ENCODE peak calls at places on chromosomes 4 and X, in four cellular contexts. T, O, Y and E are unnamed samples.

GRCh38 chr4:73208376-73208775 is 50.2 kb downstream of the ANKRD17 start:
- DNase-seq in O (no peak), T (no peak), Y (no peak), E (peak)

GRCh38 chr4:3862640-3863420 is 96.6 kb downstream of the ADRA2C start:
- DNase-seq in T (no peak), O (no peak), Y (peak), E (no peak)

GRCh38 chr4:89871211-89871610 is 23.4 kb upstream of the MMRN1 start:
- DNase-seq in O (no peak), Y (no peak), T (no peak), E (no peak)

GRCh38 chr4:109298279-109299010 is 4.0 kb downstream of the COL25A1 start:
- DNase-seq in Y (peak), T (peak), O (no peak), E (no peak)

GRCh38 chr4:127709456-127709855 is 20.7 kb upstream of the SLC25A31 start:
- DNase-seq in T (no peak), O (no peak), Y (no peak), E (no peak)

GRCh38 chr4:41420576-41420975 is 117.4 kb upstream of the LIMCH1 start:
- DNase-seq in T (no peak), Y (no peak), O (no peak), E (no peak)

GRCh38 chrX:101219840-101220191 is 230 bp downstream of the DRP2 start:
- DNase-seq in T (no peak), O (no peak), Y (no peak), E (peak)

GRCh38 chrX:133177202-133177601 is 41.0 kb downstream of the TFDP3 start:
- DNase-seq in O (no peak), T (no peak), Y (no peak), E (no peak)

GRCh38 chr4:48639816-48640215 is 140.3 kb downstream of the FRYL start:
- DNase-seq in O (no peak), T (no peak), Y (no peak), E (no peak)

GRCh38 chr4:54276633-54277426 is 47.7 kb downstream of the PDGFRA start:
- DNase-seq in T (no peak), O (no peak), Y (no peak), E (no peak)

GRCh38 chrX:140701480-140701879 is 8.1 kb upstream of the LINC00632 start:
- DNase-seq in T (peak), O (no peak), Y (peak), E (peak)

GRCh38 chr4:10285028-10285427 is 168.4 kb upstream of the WDR1 start:
- DNase-seq in Y (peak), O (no peak), T (no peak), E (no peak)

GRCh38 chrX:154333837-154334271 is 38.3 kb downstream of the TKTL1 start:
- DNase-seq in Y (no peak), O (no peak), T (no peak), E (no peak)

GRCh38 chr4:128338634-128339355 is 51.2 kb upstream of the PGRMC2 start:
- DNase-seq in Y (peak), O (no peak), T (peak), E (peak)

GRCh38 chrX:104913348-104913747 is 307.1 kb downstream of the TEX13A start:
- DNase-seq in O (peak), Y (peak), T (peak), E (no peak)

GRCh38 chrX:39174761-39175417 is 373.6 kb downstream of the MID1IP1 start:
- DNase-seq in O (no peak), T (no peak), Y (no peak), E (no peak)

GRCh38 chr4:139017861-139018260 is 2.3 kb downstream of the NOCT start:
- DNase-seq in O (no peak), Y (no peak), T (no peak), E (no peak)

GRCh38 chrX:100939336-100939735 is 10.6 kb upstream of the XKRX start:
- DNase-seq in O (no peak), Y (no peak), T (no peak), E (no peak)

GRCh38 chr4:10100734-10101216 is 15.8 kb downstream of the WDR1 start:
- DNase-seq in O (no peak), Y (no peak), T (no peak), E (no peak)

GRCh38 chr4:169848018-169848417 is 90.3 kb upstream of the HPF1 start:
- DNase-seq in O (no peak), T (no peak), Y (no peak), E (no peak)

GRCh38 chr4:39469429-39470077 is 10.7 kb downstream of the LIAS start:
- DNase-seq in T (peak), O (peak), Y (peak), E (peak)

GRCh38 chr4:100483796-100484195 is 34.0 kb downstream of the EMCN start:
- DNase-seq in T (no peak), Y (no peak), O (no peak), E (no peak)

GRCh38 chr4:153221783-153222161 is 17.5 kb downstream of the TRIM2 start:
- DNase-seq in Y (no peak), T (no peak), O (no peak), E (no peak)

GRCh38 chr4:85411386-85411785 is 63.6 kb upstream of the ARHGAP24 start:
- DNase-seq in O (no peak), T (no peak), Y (no peak), E (no peak)

GRCh38 chr4:52861879-52862604 is at the start of gene RASL11B:
- DNase-seq in Y (peak), O (peak), T (peak), E (peak)

GRCh38 chrX:97563531-97564133 is 679.9 kb downstream of the RPA4 start:
- DNase-seq in O (peak), T (no peak), Y (no peak), E (peak)

GRCh38 chrX:57286507-57287251 is at the start of gene FAAH2:
- DNase-seq in Y (peak), O (peak), T (peak), E (no peak)
- TF ChIP-seq MAZ in Y (no peak), O (no peak), T (no peak), E (no peak)

GRCh38 chr4:140331245-140331644 is 42.2 kb upstream of the SCOC start:
- DNase-seq in O (no peak), T (no peak), Y (no peak), E (no peak)

GRCh38 chr4:140330311-140330900 is 43.0 kb upstream of the SCOC start:
- DNase-seq in O (peak), Y (peak), T (peak), E (peak)

GRCh38 chr4:140326395-140326993 is 47.0 kb upstream of the SCOC start:
- DNase-seq in Y (peak), O (peak), T (peak), E (peak)
- TF ChIP-seq MAZ in Y (no peak), O (no peak), T (no peak), E (no peak)

DNA sequence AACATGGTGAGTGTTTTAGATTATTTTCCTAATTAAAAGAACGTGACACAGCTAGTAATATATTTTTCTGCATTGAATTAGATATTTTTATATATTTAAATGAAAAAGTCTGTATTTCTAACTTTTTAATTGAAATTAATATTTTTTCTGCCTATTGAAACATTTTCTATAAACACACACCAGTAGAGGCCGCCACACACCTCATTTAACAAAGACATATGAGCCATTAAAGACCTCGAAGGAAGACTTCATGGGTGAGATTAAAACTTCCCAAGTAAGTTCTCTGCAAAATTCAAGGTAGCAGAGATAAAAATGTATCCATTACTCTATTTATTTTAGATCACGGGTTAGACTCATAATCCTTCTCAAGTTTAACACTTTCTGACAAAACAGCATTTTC is 8.3 kb downstream of the SLITRK2 start:
- DNase-seq in Y (peak), O (no peak), T (peak), E (no peak)
- TF ChIP-seq MAZ in Y (no peak), O (no peak), T (no peak), E (no peak)

DNA sequence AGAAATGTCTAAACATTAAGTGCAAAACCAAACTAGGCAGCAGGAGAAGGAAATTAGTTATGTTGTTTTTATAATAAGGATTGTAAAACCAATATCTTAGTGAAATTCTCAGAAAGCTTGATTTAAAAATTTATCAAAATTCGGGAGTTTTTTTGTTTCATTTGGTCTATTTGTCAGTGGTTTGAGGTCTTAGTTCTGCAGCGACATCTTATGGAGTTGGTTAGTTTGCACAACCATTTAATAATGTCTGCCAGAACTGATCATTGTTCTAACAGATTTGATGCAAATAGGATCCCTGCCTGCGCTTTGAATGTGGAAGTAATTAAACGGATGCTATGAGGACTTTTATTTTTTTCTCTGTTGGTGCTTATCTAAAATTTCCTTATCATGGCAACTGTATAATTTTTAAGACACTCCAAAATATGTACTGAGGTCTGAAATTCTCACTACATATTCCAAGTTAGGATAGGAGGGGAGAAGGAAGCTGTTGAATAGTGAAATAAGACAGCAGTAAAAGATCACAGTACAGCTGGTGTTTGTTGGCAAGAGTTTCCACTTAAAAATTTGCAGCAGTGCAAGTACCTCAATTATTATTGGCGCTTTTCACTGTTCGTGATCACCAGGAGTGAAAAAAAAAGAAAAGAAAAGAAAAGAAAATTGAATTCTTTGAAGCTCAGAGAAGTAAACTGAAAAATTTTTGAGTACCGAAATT is 2521.4 kb downstream of the ARAP2 start:
- DNase-seq in Y (no peak), O (no peak), T (no peak), E (no peak)
- TF ChIP-seq MAZ in Y (no peak), O (no peak), T (no peak), E (no peak)

DNA sequence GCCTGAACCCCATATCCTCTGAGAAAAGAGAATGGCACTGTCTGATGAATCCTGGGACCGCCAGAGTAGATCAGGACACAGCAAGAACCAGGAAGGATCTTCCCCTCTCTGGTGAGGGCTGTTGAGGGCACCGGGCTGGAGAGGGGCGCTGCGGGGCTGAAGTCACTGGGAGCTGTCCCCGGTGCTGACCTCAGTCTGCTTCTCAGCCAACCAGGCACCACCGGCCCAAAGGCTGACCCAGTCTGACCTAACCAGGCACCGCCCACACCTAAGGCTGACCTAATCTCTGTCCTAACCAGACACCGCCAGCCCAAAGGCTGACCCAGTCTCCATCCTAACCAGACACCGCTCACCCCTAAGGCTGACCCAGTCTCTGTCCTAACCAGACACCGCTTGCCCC is 82.8 kb downstream of the CPZ start:
- DNase-seq in T (peak), O (peak), Y (peak), E (peak)
- TF ChIP-seq MAZ in T (no peak), O (no peak), Y (no peak), E (no peak)

GRCh38 chr4:30946288-30946687 is 226.1 kb downstream of the PCDH7 start:
- DNase-seq in Y (no peak), O (no peak), T (no peak), E (no peak)
- TF ChIP-seq MAZ in Y (no peak), O (no peak), T (no peak), E (no peak)

GRCh38 chrX:41922694-41923171 is 621 bp downstream of the CASK start:
- DNase-seq in O (no peak), T (peak), Y (peak), E (no peak)
- TF ChIP-seq MAZ in O (no peak), T (no peak), Y (no peak), E (no peak)

DNA sequence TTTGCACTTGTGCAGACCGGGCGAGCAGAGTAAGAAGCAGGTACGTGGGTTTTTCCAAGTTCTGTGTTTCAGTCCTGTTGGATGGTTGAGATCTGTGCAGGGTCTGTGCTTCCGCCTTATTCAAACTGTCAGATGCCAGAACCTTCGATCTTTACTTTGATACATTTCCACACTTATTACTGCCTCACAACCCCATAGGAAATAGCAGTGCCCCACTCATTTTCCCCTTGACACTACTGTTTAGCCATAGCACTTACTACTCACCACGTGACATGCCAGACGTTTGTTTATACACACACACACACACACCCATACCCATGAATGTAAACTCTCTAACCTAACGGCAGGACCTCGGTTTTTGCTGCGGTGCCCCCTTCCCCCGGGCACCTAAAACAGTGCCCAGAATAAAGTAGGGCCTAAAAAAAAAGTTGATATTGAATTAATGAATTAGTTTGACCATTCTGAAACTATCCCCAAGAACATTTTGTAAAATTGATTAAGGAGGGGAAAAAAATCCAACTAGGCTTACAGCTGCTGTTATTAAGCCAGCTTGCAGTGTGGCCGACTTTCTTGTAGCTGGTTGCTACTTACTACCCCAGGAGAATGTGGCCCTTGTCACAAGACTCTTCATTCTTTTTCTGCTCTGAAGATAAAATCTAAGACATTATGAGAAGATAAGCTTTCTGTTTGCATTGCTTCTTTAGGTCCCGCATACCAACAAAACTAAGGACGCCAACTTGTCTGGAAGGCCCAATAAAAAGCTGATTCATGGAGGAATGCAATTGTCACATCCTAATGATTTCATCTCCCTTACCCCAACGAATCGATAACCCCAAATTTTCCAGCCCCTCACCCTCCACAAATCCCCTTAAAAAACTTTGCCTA is 707 bp upstream of the SEPSECS start:
- DNase-seq in T (no peak), O (peak), Y (peak), E (no peak)
- TF ChIP-seq MAZ in T (no peak), O (no peak), Y (no peak), E (no peak)